ENCODE peak calls at places on chromosome 21, in ten cellular contexts. One of them, this sample, is unnamed.

GRCh38 chr21:31677047-31677446 is 17.6 kb downstream of the SOD1 start:
- DNase-seq in hepatocyte: no peak
- DNase-seq in psoas muscle: no peak
- DNase-seq in GM23338: no peak
- DNase-seq in AG10803: no peak
- DNase-seq in left lung: no peak
- DNase-seq in upper lobe of right lung: no peak
- DNase-seq in CD8-positive, alpha-beta T cell: no peak
- DNase-seq in kidney: no peak
- DNase-seq in MM.1S: no peak
- DNase-seq in this sample: no peak

GRCh38 chr21:44983421-44984206 is 43.8 kb downstream of the SLX9 start:
- DNase-seq in hepatocyte: no peak
- DNase-seq in psoas muscle: peak; percentile 7
- DNase-seq in GM23338: no peak
- DNase-seq in AG10803: no peak
- DNase-seq in left lung: peak; percentile 58
- DNase-seq in upper lobe of right lung: no peak
- DNase-seq in CD8-positive, alpha-beta T cell: no peak
- DNase-seq in kidney: peak; percentile 70
- DNase-seq in MM.1S: no peak
- DNase-seq in this sample: no peak

GRCh38 chr21:18522181-18522771 is 118.7 kb upstream of the TMPRSS15 start:
- DNase-seq in hepatocyte: peak; percentile 31
- DNase-seq in psoas muscle: no peak
- DNase-seq in GM23338: peak; percentile 19
- DNase-seq in AG10803: no peak
- DNase-seq in left lung: no peak
- DNase-seq in upper lobe of right lung: no peak
- DNase-seq in CD8-positive, alpha-beta T cell: no peak
- DNase-seq in kidney: no peak
- DNase-seq in MM.1S: peak; percentile 31
- DNase-seq in this sample: no peak

GRCh38 chr21:43697758-43698643 is 20.9 kb upstream of the PDXK start:
- DNase-seq in hepatocyte: no peak
- DNase-seq in psoas muscle: no peak
- DNase-seq in GM23338: no peak
- DNase-seq in AG10803: peak; percentile 62
- DNase-seq in left lung: no peak
- DNase-seq in upper lobe of right lung: peak; percentile 45
- DNase-seq in CD8-positive, alpha-beta T cell: no peak
- DNase-seq in kidney: peak; percentile 15
- DNase-seq in MM.1S: no peak
- DNase-seq in this sample: no peak

GRCh38 chr21:42830456-42831455 is 48.6 kb downstream of the WDR4 start:
- DNase-seq in hepatocyte: no peak
- DNase-seq in psoas muscle: no peak
- DNase-seq in GM23338: no peak
- DNase-seq in AG10803: no peak
- DNase-seq in left lung: no peak
- DNase-seq in upper lobe of right lung: peak; percentile 61
- DNase-seq in CD8-positive, alpha-beta T cell: no peak
- DNase-seq in kidney: peak; percentile 72
- DNase-seq in MM.1S: no peak
- DNase-seq in this sample: no peak

GRCh38 chr21:45326834-45327457 is 39.3 kb upstream of the POFUT2 start:
- DNase-seq in hepatocyte: no peak
- DNase-seq in psoas muscle: no peak
- DNase-seq in GM23338: no peak
- DNase-seq in AG10803: no peak
- DNase-seq in left lung: peak; percentile 56
- DNase-seq in upper lobe of right lung: peak; percentile 25
- DNase-seq in CD8-positive, alpha-beta T cell: no peak
- DNase-seq in kidney: peak; percentile 61
- DNase-seq in MM.1S: no peak
- DNase-seq in this sample: no peak

GRCh38 chr21:45382698-45383000 is 22.3 kb upstream of the COL18A1 start:
- DNase-seq in hepatocyte: no peak
- DNase-seq in psoas muscle: peak; percentile 7
- DNase-seq in GM23338: no peak
- DNase-seq in AG10803: no peak
- DNase-seq in left lung: peak; percentile 35
- DNase-seq in upper lobe of right lung: no peak
- DNase-seq in CD8-positive, alpha-beta T cell: no peak
- DNase-seq in kidney: peak; percentile 46
- DNase-seq in MM.1S: no peak
- DNase-seq in this sample: no peak

GRCh38 chr21:43210454-43211084 is 41.8 kb downstream of the CRYAA start:
- DNase-seq in hepatocyte: no peak
- DNase-seq in psoas muscle: no peak
- DNase-seq in GM23338: no peak
- DNase-seq in AG10803: no peak
- DNase-seq in left lung: no peak
- DNase-seq in upper lobe of right lung: peak; percentile 53
- DNase-seq in CD8-positive, alpha-beta T cell: no peak
- DNase-seq in kidney: peak; percentile 46
- DNase-seq in MM.1S: no peak
- DNase-seq in this sample: no peak

GRCh38 chr21:43600642-43601397 is 58.5 kb downstream of the HSF2BP start:
- DNase-seq in hepatocyte: peak; percentile 49
- DNase-seq in psoas muscle: no peak
- DNase-seq in GM23338: no peak
- DNase-seq in AG10803: peak; percentile 93
- DNase-seq in left lung: no peak
- DNase-seq in upper lobe of right lung: no peak
- DNase-seq in CD8-positive, alpha-beta T cell: no peak
- DNase-seq in kidney: no peak
- DNase-seq in MM.1S: no peak
- DNase-seq in this sample: no peak

DNA sequence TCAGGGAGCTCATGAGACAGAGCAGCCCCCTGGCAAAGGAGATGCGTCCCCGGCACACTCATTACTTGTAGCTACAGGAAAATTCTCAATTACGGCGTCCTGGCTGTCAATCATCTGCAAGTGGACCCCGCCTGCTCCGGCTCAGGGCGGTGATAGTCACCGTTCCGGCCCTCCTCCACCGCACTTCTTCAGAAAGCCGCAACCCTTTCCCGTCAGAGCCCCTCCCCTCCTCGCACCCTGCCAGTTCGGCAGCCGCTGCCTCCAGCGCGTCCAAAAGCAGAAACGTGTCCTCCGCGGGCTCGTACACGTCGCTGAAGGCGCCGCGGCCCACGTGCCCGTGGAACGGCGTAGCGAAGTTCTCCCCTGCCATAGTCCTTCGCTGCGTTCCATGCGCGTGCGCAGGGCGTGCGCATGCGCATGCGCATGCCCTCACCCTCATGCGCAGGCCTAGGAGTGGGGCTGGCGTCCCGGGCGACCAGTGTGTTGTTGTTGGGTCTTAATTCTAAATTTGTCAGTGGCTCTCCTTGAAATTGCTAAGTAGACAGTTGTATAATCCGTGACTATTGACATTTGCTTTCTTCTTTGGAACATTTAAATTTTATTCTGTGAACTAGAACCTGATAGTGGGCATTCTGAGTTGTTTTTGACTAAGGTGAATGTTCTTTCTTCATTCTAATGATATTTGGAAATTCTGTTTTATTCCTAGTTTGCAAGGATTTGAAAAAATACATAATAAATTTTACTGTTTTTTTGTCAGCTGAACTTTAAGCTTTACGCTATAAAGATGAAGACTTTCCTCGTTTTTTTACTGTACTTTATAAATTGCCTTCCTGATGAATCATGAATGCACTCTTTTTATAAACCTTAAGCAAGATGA is 107.5 kb downstream of the LTN1 start:
- DNase-seq in hepatocyte: peak; percentile 93
- DNase-seq in psoas muscle: peak; percentile 91
- DNase-seq in GM23338: peak; percentile 83
- DNase-seq in AG10803: peak; percentile 95
- DNase-seq in left lung: peak; percentile 95
- DNase-seq in upper lobe of right lung: peak; percentile 95
- DNase-seq in CD8-positive, alpha-beta T cell: peak; percentile 83
- DNase-seq in kidney: peak; percentile 97
- DNase-seq in MM.1S: peak; percentile 91
- DNase-seq in this sample: peak; percentile 91
- TF ChIP-seq CTCF in hepatocyte: no peak
- TF ChIP-seq CTCF in psoas muscle: no peak
- TF ChIP-seq CTCF in GM23338: no peak
- TF ChIP-seq CTCF in AG10803: no peak
- TF ChIP-seq CTCF in left lung: no peak
- TF ChIP-seq CTCF in upper lobe of right lung: no peak
- TF ChIP-seq CTCF in CD8-positive, alpha-beta T cell: no peak
- TF ChIP-seq CTCF in kidney: no peak
- TF ChIP-seq CTCF in MM.1S: no peak
- TF ChIP-seq CTCF in this sample: no peak

DNA sequence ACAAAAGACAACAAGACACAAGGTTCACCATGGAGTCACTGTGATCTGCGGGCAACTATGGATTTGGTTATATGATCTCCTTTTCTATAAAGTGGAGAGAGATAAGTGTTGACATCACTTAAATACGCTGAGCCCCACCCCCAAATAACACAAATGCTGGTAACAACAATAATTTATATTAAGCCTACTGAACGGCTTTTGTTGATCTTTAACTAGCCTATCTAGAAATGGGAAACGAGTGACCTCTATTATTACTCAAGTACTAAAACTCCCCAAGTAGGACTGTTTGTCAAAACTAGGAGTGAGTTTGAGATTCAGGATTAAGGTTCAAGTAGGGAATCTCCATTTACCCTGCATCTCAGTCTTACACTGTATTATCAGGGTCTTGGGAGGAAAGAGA is 52.2 kb downstream of the MAP3K7CL start:
- DNase-seq in hepatocyte: no peak
- DNase-seq in psoas muscle: no peak
- DNase-seq in GM23338: no peak
- DNase-seq in AG10803: no peak
- DNase-seq in left lung: no peak
- DNase-seq in upper lobe of right lung: no peak
- DNase-seq in CD8-positive, alpha-beta T cell: no peak
- DNase-seq in kidney: no peak
- DNase-seq in MM.1S: no peak
- DNase-seq in this sample: no peak
- TF ChIP-seq CTCF in hepatocyte: no peak
- TF ChIP-seq CTCF in psoas muscle: no peak
- TF ChIP-seq CTCF in GM23338: no peak
- TF ChIP-seq CTCF in AG10803: no peak
- TF ChIP-seq CTCF in left lung: no peak
- TF ChIP-seq CTCF in upper lobe of right lung: no peak
- TF ChIP-seq CTCF in CD8-positive, alpha-beta T cell: no peak
- TF ChIP-seq CTCF in kidney: no peak
- TF ChIP-seq CTCF in MM.1S: no peak
- TF ChIP-seq CTCF in this sample: no peak

GRCh38 chr21:33135925-33136324 is 66.0 kb downstream of the OLIG1 start:
- DNase-seq in hepatocyte: no peak
- DNase-seq in psoas muscle: no peak
- DNase-seq in GM23338: no peak
- DNase-seq in AG10803: no peak
- DNase-seq in left lung: no peak
- DNase-seq in upper lobe of right lung: no peak
- DNase-seq in CD8-positive, alpha-beta T cell: no peak
- DNase-seq in kidney: no peak
- DNase-seq in MM.1S: no peak
- DNase-seq in this sample: no peak

GRCh38 chr21:33133912-33134311 is 64.0 kb downstream of the OLIG1 start:
- DNase-seq in hepatocyte: no peak
- DNase-seq in psoas muscle: no peak
- DNase-seq in GM23338: no peak
- DNase-seq in AG10803: no peak
- DNase-seq in left lung: no peak
- DNase-seq in upper lobe of right lung: no peak
- DNase-seq in CD8-positive, alpha-beta T cell: no peak
- DNase-seq in kidney: no peak
- DNase-seq in MM.1S: no peak
- DNase-seq in this sample: no peak

GRCh38 chr21:33127154-33127893 is 57.4 kb downstream of the OLIG1 start:
- DNase-seq in hepatocyte: peak; percentile 84
- DNase-seq in psoas muscle: peak; percentile 56
- DNase-seq in GM23338: peak; percentile 91
- DNase-seq in AG10803: peak; percentile 48
- DNase-seq in left lung: peak; percentile 84
- DNase-seq in upper lobe of right lung: peak; percentile 77
- DNase-seq in CD8-positive, alpha-beta T cell: peak; percentile 10
- DNase-seq in kidney: no peak
- DNase-seq in MM.1S: peak; percentile 83
- DNase-seq in this sample: peak; percentile 72

GRCh38 chr21:33128538-33128937 is 58.6 kb downstream of the OLIG1 start:
- DNase-seq in hepatocyte: no peak
- DNase-seq in psoas muscle: no peak
- DNase-seq in GM23338: no peak
- DNase-seq in AG10803: no peak
- DNase-seq in left lung: no peak
- DNase-seq in upper lobe of right lung: no peak
- DNase-seq in CD8-positive, alpha-beta T cell: no peak
- DNase-seq in kidney: no peak
- DNase-seq in MM.1S: no peak
- DNase-seq in this sample: no peak

GRCh38 chr21:33132054-33132453 is 62.1 kb downstream of the OLIG1 start:
- DNase-seq in hepatocyte: no peak
- DNase-seq in psoas muscle: no peak
- DNase-seq in GM23338: no peak
- DNase-seq in AG10803: no peak
- DNase-seq in left lung: no peak
- DNase-seq in upper lobe of right lung: no peak
- DNase-seq in CD8-positive, alpha-beta T cell: no peak
- DNase-seq in kidney: no peak
- DNase-seq in MM.1S: peak; percentile 40
- DNase-seq in this sample: no peak
- TF ChIP-seq CTCF in hepatocyte: peak; percentile 25
- TF ChIP-seq CTCF in psoas muscle: no peak
- TF ChIP-seq CTCF in GM23338: peak; percentile 49
- TF ChIP-seq CTCF in AG10803: no peak
- TF ChIP-seq CTCF in left lung: no peak
- TF ChIP-seq CTCF in upper lobe of right lung: peak; percentile 15
- TF ChIP-seq CTCF in CD8-positive, alpha-beta T cell: peak; percentile 14
- TF ChIP-seq CTCF in kidney: no peak
- TF ChIP-seq CTCF in MM.1S: peak; percentile 63
- TF ChIP-seq CTCF in this sample: peak; percentile 39

DNA sequence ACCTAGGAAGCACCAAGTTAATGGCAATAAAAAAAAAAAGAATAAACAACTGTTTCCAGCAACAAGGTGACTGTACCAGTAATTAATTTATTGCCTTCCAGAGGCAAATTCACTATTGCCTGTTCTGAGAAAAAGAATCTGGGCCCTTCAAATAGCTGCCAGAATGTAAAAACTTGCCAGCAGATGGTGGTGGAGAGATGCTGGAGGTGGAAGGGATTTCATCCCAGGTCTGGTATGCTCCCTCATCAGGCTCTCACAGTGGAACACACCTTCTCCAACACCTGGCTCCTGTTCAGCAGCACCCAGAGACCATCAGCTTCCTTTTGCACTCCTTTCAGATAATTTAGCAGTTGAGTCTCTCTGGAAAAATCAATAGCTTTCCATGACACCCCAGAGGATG is 792.9 kb upstream of the ADAMTS5 start:
- DNase-seq in hepatocyte: peak; percentile 7
- DNase-seq in psoas muscle: no peak
- DNase-seq in GM23338: no peak
- DNase-seq in AG10803: no peak
- DNase-seq in left lung: no peak
- DNase-seq in upper lobe of right lung: no peak
- DNase-seq in CD8-positive, alpha-beta T cell: no peak
- DNase-seq in kidney: no peak
- DNase-seq in MM.1S: no peak
- DNase-seq in this sample: no peak
- TF ChIP-seq CTCF in hepatocyte: peak; percentile 13
- TF ChIP-seq CTCF in psoas muscle: no peak
- TF ChIP-seq CTCF in GM23338: no peak
- TF ChIP-seq CTCF in AG10803: peak; percentile 19
- TF ChIP-seq CTCF in left lung: no peak
- TF ChIP-seq CTCF in upper lobe of right lung: peak; percentile 8
- TF ChIP-seq CTCF in CD8-positive, alpha-beta T cell: no peak
- TF ChIP-seq CTCF in kidney: no peak
- TF ChIP-seq CTCF in MM.1S: no peak
- TF ChIP-seq CTCF in this sample: no peak

GRCh38 chr21:17512245-17513213 is at the start of gene CXADR:
- DNase-seq in hepatocyte: peak; percentile 97
- DNase-seq in psoas muscle: peak; percentile 42
- DNase-seq in GM23338: peak; percentile 95
- DNase-seq in AG10803: no peak
- DNase-seq in left lung: peak; percentile 94
- DNase-seq in upper lobe of right lung: peak; percentile 96
- DNase-seq in CD8-positive, alpha-beta T cell: peak; percentile 50
- DNase-seq in kidney: peak; percentile 95
- DNase-seq in MM.1S: peak; percentile 95
- DNase-seq in this sample: peak; percentile 86
- TF ChIP-seq CTCF in hepatocyte: peak; percentile 63
- TF ChIP-seq CTCF in psoas muscle: peak; percentile 23
- TF ChIP-seq CTCF in GM23338: peak; percentile 35
- TF ChIP-seq CTCF in AG10803: peak; percentile 18
- TF ChIP-seq CTCF in left lung: peak; percentile 67
- TF ChIP-seq CTCF in upper lobe of right lung: peak; percentile 56
- TF ChIP-seq CTCF in CD8-positive, alpha-beta T cell: peak; percentile 47
- TF ChIP-seq CTCF in kidney: no peak
- TF ChIP-seq CTCF in MM.1S: peak; percentile 18
- TF ChIP-seq CTCF in this sample: peak; percentile 32